ENCODE peak calls at places on chromosome 12, in five cellular contexts. W is activated CD4-positive, alpha-beta T cell treated with anti-CD3 and anti-CD28 coated beads, Interleukin-2, amount 50 U/mL, for 4 hours; S is AG10803; C is AG04450; A is stimulated activated CD4-positive, alpha-beta T cell treated with anti-CD3 and anti-CD28 coated beads, Interleukin-2, amount 100 ng/mL, for 48 hours. X is an unnamed sample.

GRCh38 chr12:75699728-75700496 is 188.5 kb upstream of the KRR1 start:
- DNase-seq in C (no peak), W (no peak), S (no peak), A (no peak), X (no peak)

GRCh38 chr12:111624540-111624939 is 25.4 kb upstream of the ATXN2 start:
- DNase-seq in A (no peak), W (no peak), S (no peak), C (no peak), X (peak)

GRCh38 chr12:102406033-102406584 is 74.3 kb downstream of the IGF1 start:
- DNase-seq in A (no peak), S (peak), C (no peak), W (no peak), X (peak)

GRCh38 chr12:28050606-28051005 is 78.1 kb upstream of the PTHLH start:
- DNase-seq in C (no peak), S (peak), W (no peak), A (no peak), X (peak)

GRCh38 chr12:130147875-130148596 is 14.2 kb upstream of the FZD10 start:
- DNase-seq in C (no peak), A (no peak), S (no peak), W (no peak), X (no peak)

GRCh38 chr12:64819816-64820402 is 4.5 kb upstream of the TBC1D30 start:
- DNase-seq in A (no peak), C (no peak), S (no peak), W (no peak), X (no peak)

GRCh38 chr12:56676851-56677601 is 11.1 kb downstream of the PTGES3 start:
- DNase-seq in A (no peak), W (no peak), C (no peak), S (no peak), X (no peak)

GRCh38 chr12:42759622-42760273 is 170.2 kb upstream of the PRICKLE1 start:
- DNase-seq in A (no peak), S (peak), W (no peak), C (no peak), X (no peak)

GRCh38 chr12:23585156-23585781 is 364.2 kb downstream of the SOX5 start:
- DNase-seq in C (no peak), A (no peak), S (no peak), W (no peak), X (no peak)

GRCh38 chr12:1531654-1532366 is 62.6 kb downstream of the FBXL14 start:
- DNase-seq in W (no peak), C (no peak), S (no peak), A (no peak), X (no peak)

GRCh38 chr12:71162832-71163711 is 5.3 kb upstream of the TSPAN8 start:
- DNase-seq in S (no peak), C (no peak), W (no peak), A (no peak), X (no peak)

GRCh38 chr12:85076688-85077430 is 40.7 kb downstream of the LRRIQ1 start:
- DNase-seq in S (peak), C (peak), W (no peak), A (no peak), X (peak)

GRCh38 chr12:12735301-12735700 is 18.1 kb downstream of the CDKN1B start:
- DNase-seq in C (no peak), A (no peak), S (peak), W (no peak), X (no peak)

GRCh38 chr12:101596172-101596571 is 1.4 kb downstream of the MYBPC1 start:
- DNase-seq in S (no peak), A (no peak), W (no peak), C (no peak), X (no peak)

GRCh38 chr12:96520767-96521166 is 31.4 kb downstream of the CFAP54 start:
- DNase-seq in W (no peak), A (no peak), S (no peak), C (no peak), X (peak)

GRCh38 chr12:109182041-109182839 is 65.9 kb downstream of the ACACB start:
- DNase-seq in A (no peak), C (no peak), W (no peak), S (peak), X (no peak)

GRCh38 chr12:67434653-67435375 is 165.7 kb downstream of the CAND1 start:
- DNase-seq in S (peak), A (no peak), C (peak), W (no peak), X (no peak)

GRCh38 chr12:1815814-1816729 is 4.3 kb upstream of the LRTM2 start:
- DNase-seq in C (no peak), A (no peak), S (no peak), W (no peak), X (no peak)

GRCh38 chr12:123714302-123714627 is 2.1 kb downstream of the ATP6V0A2 start:
- DNase-seq in C (no peak), A (peak), S (no peak), W (peak), X (no peak)